ENCODE peak calls at places on chromosomes 12 and 14, in four cellular contexts. K is K562, B is GM12878, A is IMR-90. Q is an unnamed sample.

GRCh38 chr12:79274571-79275064 is 410.0 kb downstream of the SYT1 start:
- DNase-seq in K (no peak), B (no peak), A (no peak), Q (no peak)

GRCh38 chr14:91545946-91546716 is 36.0 kb upstream of the PPP4R3A start:
- DNase-seq in K (no peak), B (no peak), A (no peak), Q (no peak)

GRCh38 chr14:49972199-49972671 is 79.4 kb downstream of the ARF6 start:
- DNase-seq in K (no peak), B (no peak), A (peak; percentile 74), Q (peak; percentile 90)

GRCh38 chr14:103141117-103141796 is 18.0 kb downstream of the TNFAIP2 start:
- DNase-seq in K (peak; percentile 69), B (no peak), A (peak; percentile 38), Q (peak; percentile 41)

GRCh38 chr12:57545809-57546437 is 1.1 kb downstream of the DCTN2 start:
- DNase-seq in K (peak; percentile 31), B (no peak), A (peak; percentile 12), Q (no peak)

GRCh38 chr12:46788247-46788887 is 37.4 kb downstream of the SLC38A4 start:
- DNase-seq in K (no peak), B (no peak), A (peak; percentile 37), Q (peak; percentile 96)

GRCh38 chr14:68141531-68142088 is 322.0 kb downstream of the RAD51B start:
- DNase-seq in K (no peak), B (no peak), A (peak; percentile 68), Q (no peak)

GRCh38 chr12:24848941-24849477 is 99.9 kb downstream of the BCAT1 start:
- DNase-seq in K (no peak), B (no peak), A (no peak), Q (no peak)

GRCh38 chr14:68124885-68125731 is 305.5 kb downstream of the RAD51B start:
- DNase-seq in K (no peak), B (no peak), A (peak; percentile 75), Q (no peak)

DNA sequence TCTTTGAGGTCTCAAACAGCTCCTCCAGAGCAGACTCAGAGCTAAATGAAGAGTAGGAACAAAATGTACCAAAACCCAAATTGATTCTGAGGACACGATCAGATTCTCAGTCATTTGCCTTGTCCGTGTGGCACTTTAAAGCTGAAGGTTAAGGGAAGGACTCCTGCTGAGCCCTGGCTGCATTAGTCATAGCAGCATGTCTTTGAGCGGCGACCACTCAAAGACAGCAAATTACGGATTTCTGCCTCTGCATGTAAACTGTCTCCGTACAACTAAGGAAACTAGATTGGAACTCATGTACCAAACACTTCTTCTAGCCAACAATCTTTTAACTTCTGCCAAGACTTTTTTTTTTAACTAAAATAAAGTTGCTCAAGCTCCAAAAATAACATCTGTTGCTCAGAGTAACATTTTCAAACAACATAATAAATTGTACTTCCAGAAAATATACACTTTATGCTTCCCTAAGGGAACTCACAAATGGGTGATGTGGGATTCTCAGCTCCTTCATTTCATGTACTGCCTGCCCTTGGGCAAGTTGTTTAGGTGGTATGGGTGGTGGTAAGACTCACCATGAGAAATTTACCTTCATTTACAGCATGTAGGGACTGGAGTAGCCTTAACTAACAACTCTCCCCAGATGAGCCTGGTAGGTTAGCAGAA is 56.1 kb downstream of the RERG start:
- DNase-seq in K (no peak), B (no peak), A (no peak), Q (no peak)
- H2AFZ ChIP-seq in K (no peak overlapping the region), B (no peak overlapping the region), A (no peak overlapping the region), Q (no peak overlapping the region)

GRCh38 chr14:73208390-73208789 is 28.9 kb upstream of the PAPLN start:
- DNase-seq in K (no peak), B (no peak), A (no peak), Q (no peak)

GRCh38 chr14:73208846-73209245 is 28.5 kb upstream of the PAPLN start:
- DNase-seq in K (no peak), B (no peak), A (no peak), Q (no peak)

GRCh38 chr14:73211251-73211650 is 26.1 kb upstream of the PAPLN start:
- DNase-seq in K (no peak), B (no peak), A (no peak), Q (no peak)

GRCh38 chr14:73209943-73210342 is 27.4 kb upstream of the PAPLN start:
- DNase-seq in K (no peak), B (no peak), A (peak; percentile 67), Q (peak; percentile 83)

GRCh38 chr14:73207615-73208014 is 29.7 kb upstream of the PAPLN start:
- DNase-seq in K (no peak), B (no peak), A (no peak), Q (no peak)
- H3K36me3 ChIP-seq in K (peaks cover 31% of the 10 kb centered on the region), B (peaks cover 11% of the 10 kb centered on the region), A (peaks cover 32% of the 10 kb centered on the region), Q (no peaks in the 10 kb centered on the region)

GRCh38 chr12:101671157-101671791 is 26.2 kb upstream of the CHPT1 start:
- DNase-seq in K (no peak), B (peak; percentile 36), A (no peak), Q (no peak)
- TF ChIP-seq FOS in K (no peak), B (no peak), A (no peak), Q (no peak)

GRCh38 chr12:115103884-115104883 is 420.2 kb upstream of the TBX3 start:
- DNase-seq in K (no peak), B (no peak), A (peak; percentile 56), Q (no peak)
- H2AFZ ChIP-seq in K (peak overlapping the region; percentile 45), B (no peak overlapping the region), A (peak overlapping the region; percentile 13), Q (no peak overlapping the region)

GRCh38 chr14:48598458-48598857 is 923.1 kb upstream of the MDGA2 start:
- DNase-seq in K (no peak), B (no peak), A (no peak), Q (no peak)
- H3K36me3 ChIP-seq in K (no peaks in the 10 kb centered on the region), B (no peaks in the 10 kb centered on the region), A (no peaks in the 10 kb centered on the region), Q (no peaks in the 10 kb centered on the region)

DNA sequence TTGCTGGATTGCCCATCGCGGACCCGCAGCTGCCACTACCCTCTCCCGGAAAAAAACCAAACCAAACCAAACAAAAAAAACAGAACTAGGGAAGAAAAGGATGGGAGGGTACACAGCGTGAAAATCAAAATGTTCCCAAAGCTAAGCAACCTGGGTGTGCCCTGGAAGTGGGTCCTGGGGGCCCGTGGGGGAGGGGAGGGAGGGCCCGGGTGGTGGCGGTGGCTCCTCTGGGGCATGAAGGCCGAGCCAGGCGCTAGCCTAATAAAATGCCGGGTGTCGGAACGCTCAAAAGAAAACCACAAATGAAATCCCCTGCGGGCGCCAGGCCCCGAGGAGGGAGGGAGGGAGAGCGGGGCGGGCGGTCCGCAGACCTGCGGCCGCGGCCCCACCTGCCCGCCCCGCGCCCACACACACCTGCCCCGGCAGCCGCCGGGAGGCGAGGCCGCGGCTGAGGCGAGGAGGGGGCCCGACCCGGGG is 772 bp downstream of the HECTD4 start:
- DNase-seq in K (no peak), B (no peak), A (no peak), Q (peak; percentile 22)
- TF ChIP-seq FOS in K (no peak), B (no peak), A (no peak), Q (no peak)

DNA sequence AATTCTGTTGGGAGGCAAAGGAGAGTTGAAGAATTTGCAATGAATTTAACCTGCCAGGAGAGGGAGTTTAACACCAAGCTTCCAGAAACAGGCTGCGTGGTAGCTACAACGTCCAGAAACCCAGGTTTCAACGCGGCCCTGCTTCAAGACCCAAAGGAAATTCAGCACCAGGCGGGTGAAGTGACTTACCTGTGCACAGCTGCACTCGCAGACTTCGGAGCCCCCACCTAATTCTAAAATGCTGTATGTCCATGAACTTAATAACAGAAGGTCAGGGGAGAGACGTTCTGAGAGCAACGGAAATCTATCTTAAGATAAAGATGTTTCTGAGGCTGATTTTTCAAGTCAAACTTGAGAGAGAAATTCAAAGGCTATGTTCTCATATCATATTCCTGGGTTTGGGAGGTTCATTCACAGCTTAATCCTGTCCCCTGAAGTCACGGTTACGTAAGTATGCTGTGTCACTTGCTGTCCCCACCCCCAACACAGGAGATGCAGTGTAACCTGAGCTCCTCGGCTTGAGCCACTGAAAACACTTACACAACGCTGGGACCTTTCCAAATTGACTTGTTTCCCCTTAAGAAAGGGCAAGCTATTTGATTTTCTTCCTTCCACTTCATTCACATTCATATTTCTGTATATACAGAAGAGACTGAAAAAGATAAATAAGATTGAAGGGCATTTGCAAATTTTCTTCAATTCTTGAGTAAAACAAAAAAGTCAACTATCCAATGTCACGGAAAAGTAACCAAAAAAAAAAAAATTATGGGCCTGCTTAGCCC is 22.7 kb downstream of the CLIP1 start:
- DNase-seq in K (peak; percentile 87), B (no peak), A (peak; percentile 94), Q (peak; percentile 82)
- H2AFZ ChIP-seq in K (peak overlapping the region; percentile 72), B (peak overlapping the region; percentile 64), A (peak overlapping the region; percentile 83), Q (no peak overlapping the region)

Q was measured in endothelial cell of umbilical vein.